ENCODE peak calls at places on chromosomes 2 and 18, in seven cellular contexts. R, X, U, T, S, C and E are unnamed samples.

GRCh38 chr2:174939046-174939445 is 66.1 kb downstream of the CHN1 start:
- DNase-seq in R (no peak), X (peak), U (no peak), T (no peak), S (peak), C (no peak), E (no peak)

GRCh38 chr2:174059875-174060226 is 94.7 kb upstream of the SP3 start:
- DNase-seq in R (no peak), X (no peak), U (no peak), T (no peak), S (peak), C (no peak), E (no peak)

GRCh38 chr2:45469314-45470099 is 141.6 kb downstream of the SRBD1 start:
- DNase-seq in R (no peak), X (peak), U (no peak), T (no peak), S (peak), C (no peak), E (no peak)

GRCh38 chr2:37623971-37624897 is 47.2 kb downstream of the CDC42EP3 start:
- DNase-seq in R (no peak), X (no peak), U (no peak), T (no peak), S (peak), C (peak), E (no peak)

GRCh38 chr18:21303913-21304312 is 61.9 kb downstream of the GREB1L start:
- DNase-seq in R (no peak), X (no peak), U (no peak), T (no peak), S (no peak), C (no peak), E (no peak)

GRCh38 chr2:186757009-186757408 is 63.1 kb downstream of the FAM171B start:
- DNase-seq in R (no peak), X (no peak), U (no peak), T (no peak), S (no peak), C (no peak), E (no peak)

GRCh38 chr2:192828947-192829346 is 634.2 kb upstream of the TMEFF2 start:
- DNase-seq in R (no peak), X (no peak), U (no peak), T (no peak), S (no peak), C (no peak), E (peak)

GRCh38 chr2:50449306-50449705 is 582.6 kb downstream of the NRXN1 start:
- DNase-seq in R (no peak), X (no peak), U (no peak), T (no peak), S (peak), C (no peak), E (no peak)

GRCh38 chr2:176324862-176325261 is 55.6 kb downstream of the MTX2 start:
- DNase-seq in R (no peak), X (no peak), U (no peak), T (no peak), S (no peak), C (no peak), E (no peak)